ENCODE peak calls at places on chromosome 17, in seven cellular contexts. W, A, U, F, S, Q and N are unnamed samples. For H3K4me1, the result is how much of the 10 kb centered on the place peaks cover.

GRCh38 chr17:44247346-44248219 is 20.4 kb downstream of the SLC4A1 start:
- DNase-seq in U (no peak), A (peak), W (no peak), S (no peak), Q (no peak), F (peak), N (no peak)

GRCh38 chr17:80687819-80688218 is 143.2 kb downstream of the RPTOR start:
- DNase-seq in U (no peak), A (no peak), W (no peak), S (no peak), F (no peak), Q (no peak), N (no peak)

GRCh38 chr17:12231027-12231682 is 210.5 kb downstream of the MAP2K4 start:
- DNase-seq in Q (no peak), S (no peak), W (peak), A (no peak), U (no peak), F (no peak), N (no peak)

GRCh38 chr17:64994281-64994680 is 62.3 kb downstream of the GNA13 start:
- DNase-seq in U (no peak), A (no peak), F (no peak), S (no peak), W (no peak), Q (no peak), N (no peak)

GRCh38 chr17:77505460-77505769 is 364.6 kb downstream of the SEC14L1 start:
- DNase-seq in F (no peak), A (no peak), S (no peak), Q (no peak), U (no peak), W (no peak), N (no peak)

GRCh38 chr17:61318684-61319098 is 81.0 kb upstream of the TBX2 start:
- DNase-seq in W (no peak), U (no peak), A (no peak), F (no peak), S (no peak), Q (no peak), N (no peak)

GRCh38 chr17:63946440-63947363 is 14.6 kb upstream of the CD79B start:
- DNase-seq in U (peak), A (no peak), F (peak), Q (peak), W (peak), S (peak), N (no peak)

GRCh38 chr17:1764274-1764673 is 2.4 kb downstream of the SERPINF1 start:
- DNase-seq in S (peak), Q (peak), W (no peak), U (no peak), F (peak), A (peak), N (no peak)

GRCh38 chr17:41490620-41491019 is 910 bp upstream of the KRT36 start:
- DNase-seq in F (no peak), U (no peak), Q (no peak), A (no peak), W (no peak), S (no peak), N (no peak)

GRCh38 chr17:64679710-64680216 is 17.7 kb upstream of the SMURF2 start:
- DNase-seq in A (no peak), W (peak), U (no peak), Q (no peak), F (no peak), S (no peak), N (peak)

GRCh38 chr17:69761767-69762321 is 313.2 kb upstream of the KCNJ16 start:
- DNase-seq in W (peak), S (no peak), F (no peak), Q (no peak), A (no peak), U (no peak), N (no peak)
- H3K27ac ChIP-seq in W (peak), S (peak), F (no peak), Q (no peak), A (no peak), U (no peak), N (peak)

DNA sequence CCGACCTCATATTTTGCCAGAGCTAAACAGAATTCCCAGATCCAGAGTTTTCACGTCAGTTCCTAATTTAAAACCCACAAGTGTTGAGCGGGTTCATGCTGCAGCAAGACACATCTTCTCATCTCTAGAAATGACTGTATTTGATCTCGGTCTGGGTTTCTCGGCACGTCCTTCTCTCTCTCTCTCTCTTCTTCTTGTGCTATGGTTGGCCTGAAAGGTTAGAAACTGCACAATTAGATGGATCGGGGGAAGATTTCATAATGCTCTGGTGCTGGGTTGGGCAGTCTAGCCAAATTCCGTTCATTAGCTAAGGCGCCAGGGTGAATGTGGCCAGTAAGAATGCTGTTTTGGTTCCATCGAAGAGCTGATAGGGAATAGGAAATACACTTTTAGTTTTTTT is 158.9 kb upstream of the NOG start:
- DNase-seq in F (no peak), U (no peak), A (no peak), S (no peak), W (no peak), Q (no peak), N (no peak)
- H3K4me1 ChIP-seq in F (under half), U (under half), A (under half), S (under half), W (under half), Q (under half), N (under half)

GRCh38 chr17:37538991-37539659 is 49.4 kb downstream of the DUSP14 start:
- DNase-seq in A (no peak), F (no peak), U (no peak), S (no peak), Q (no peak), W (no peak), N (no peak)
- H3K27ac ChIP-seq in A (no peak), F (no peak), U (no peak), S (no peak), Q (no peak), W (no peak), N (no peak)

GRCh38 chr17:17511971-17512858 is 16.0 kb upstream of the RASD1 start:
- DNase-seq in F (no peak), A (peak), Q (no peak), U (no peak), W (peak), S (no peak), N (peak)

GRCh38 chr17:17514993-17515920 is 19.1 kb upstream of the RASD1 start:
- DNase-seq in U (no peak), A (peak), F (no peak), W (no peak), Q (no peak), S (no peak), N (no peak)

GRCh38 chr17:17512866-17513265 is 16.7 kb upstream of the RASD1 start:
- DNase-seq in U (no peak), A (peak), S (no peak), Q (no peak), F (no peak), W (no peak), N (peak)

GRCh38 chr17:17514361-17514992 is 18.3 kb upstream of the RASD1 start:
- DNase-seq in F (no peak), Q (no peak), W (no peak), U (no peak), A (peak), S (no peak), N (no peak)

DNA sequence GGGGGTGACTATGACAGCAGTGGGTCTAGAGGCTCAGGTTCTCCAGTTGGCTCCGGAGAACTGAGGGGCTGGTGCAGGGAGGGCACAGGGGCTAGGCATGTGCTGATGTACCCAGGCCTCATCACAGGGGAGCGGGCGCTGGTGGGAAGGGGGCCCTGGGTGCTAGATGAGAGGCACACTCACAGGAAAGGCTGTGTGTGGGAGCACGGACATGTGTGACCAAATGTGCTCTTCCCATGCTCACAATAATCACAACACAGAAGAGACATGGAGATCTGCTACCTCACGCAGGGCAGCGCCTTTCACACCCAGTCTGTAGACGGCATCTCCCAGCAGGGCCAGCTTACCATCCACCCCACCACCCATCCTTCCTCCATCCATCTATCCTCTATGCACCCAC is 17.4 kb upstream of the RASD1 start:
- DNase-seq in U (no peak), F (no peak), S (no peak), W (no peak), A (peak), Q (no peak), N (peak)
- H3K4me1 ChIP-seq in U (under half), F (under half), S (under half), W (under half), A (under half), Q (under half), N (under half)